ENCODE peak calls at places on chromosomes 2 and 18, in four cellular contexts. C is Panc1; U is activated CD4-positive, alpha-beta T cell treated with anti-CD3 and anti-CD28 coated beads, Interleukin-2, amount 50 U/mL, for 4 hours; R is fibroblast of pulmonary artery. D is an unnamed sample.
A peak's percentile ranks its signal among the peaks of the same experiment; 100 is the strongest.

GRCh38 chr2:224982910-224983688 is 59.2 kb downstream of the DOCK10 start:
- DNase-seq in C (no peak), R (peak; percentile 71), U (no peak), D (no peak)

GRCh38 chr2:203030545-203030944 is 15.9 kb downstream of the NBEAL1 start:
- DNase-seq in C (no peak), U (no peak), R (no peak), D (no peak)

GRCh38 chr18:75207298-75208054 is 1.5 kb downstream of the PTGR3 start:
- DNase-seq in U (no peak), C (no peak), R (no peak), D (no peak)

GRCh38 chr2:15776629-15776919 is 163.8 kb upstream of the MYCN start:
- DNase-seq in R (peak; percentile 56), C (no peak), U (no peak), D (no peak)

GRCh38 chr18:59072727-59073421 is 66.8 kb upstream of the SEC11C start:
- DNase-seq in R (no peak), U (no peak), C (no peak), D (no peak)

GRCh38 chr2:135456835-135457234 is 74.2 kb downstream of the ZRANB3 start:
- DNase-seq in C (no peak), U (no peak), R (no peak), D (no peak)

GRCh38 chr18:50313031-50313607 is 25.6 kb upstream of the CXXC1 start:
- DNase-seq in C (no peak), R (no peak), U (no peak), D (no peak)

GRCh38 chr2:191864623-191865521 is 18.0 kb upstream of the CAVIN2 start:
- DNase-seq in U (no peak), R (peak; percentile 54), C (no peak), D (no peak)

GRCh38 chr2:5915926-5916325 is 223.7 kb downstream of the SOX11 start:
- DNase-seq in C (peak; percentile 13), R (no peak), U (no peak), D (peak; percentile 29)

GRCh38 chr2:43676322-43677050 is at the start of gene C1GALT1C1L:
- DNase-seq in U (no peak), R (peak; percentile 51), C (peak; percentile 4), D (no peak)

GRCh38 chr2:97868986-97869721 is 126.6 kb downstream of the TMEM131 start:
- DNase-seq in C (peak; percentile 82), U (no peak), R (peak; percentile 92), D (peak; percentile 46)

GRCh38 chr2:176652300-176653182 is 383.3 kb downstream of the MTX2 start:
- DNase-seq in U (no peak), R (peak; percentile 63), C (no peak), D (no peak)

GRCh38 chr2:42031281-42031680 is 16.5 kb upstream of the PKDCC start:
- DNase-seq in R (no peak), C (no peak), U (no peak), D (no peak)